ENCODE peak calls at places on chromosomes 13 and 19, in ten cellular contexts. M is heart left ventricle, C is tibial artery, N is HFFc6, S is right atrium auricular region, Z is stomach, J is AG04450, W is GM12864, D is AG09319, K is psoas muscle. H is an unnamed sample.

GRCh38 chr19:41431426-41432386 is 4.5 kb upstream of the B3GNT8 start:
- DNase-seq in W (no peak), S (peak; percentile 68), Z (no peak), N (peak; percentile 46), C (no peak), D (no peak), K (peak; percentile 68), J (no peak), M (peak; percentile 84), H (no peak)

GRCh38 chr13:93646247-93646646 is 419.6 kb downstream of the GPC6 start:
- DNase-seq in D (no peak), Z (no peak), C (no peak), S (no peak), N (no peak), K (no peak), M (no peak), W (no peak), J (no peak), H (no peak)

GRCh38 chr19:38975214-38975860 is at the start of gene FBXO17:
- DNase-seq in W (no peak), J (no peak), C (peak; percentile 81), Z (peak; percentile 44), M (peak; percentile 44), D (no peak), K (peak; percentile 65), N (peak; percentile 46), S (no peak), H (peak; percentile 39)

GRCh38 chr19:36030264-36031148 is 2.2 kb downstream of the CLIP3 start:
- DNase-seq in J (no peak), Z (no peak), C (no peak), D (no peak), N (peak; percentile 16), M (no peak), K (peak; percentile 1), W (no peak), S (no peak), H (no peak)

GRCh38 chr13:113836917-113837553 is 26.8 kb downstream of the GAS6 start:
- DNase-seq in N (peak; percentile 92), S (peak; percentile 78), D (peak; percentile 57), J (peak; percentile 62), W (no peak), M (peak; percentile 79), Z (peak; percentile 66), K (peak; percentile 79), C (peak; percentile 84), H (no peak)

GRCh38 chr13:102708991-102709390 is 14.1 kb upstream of the METTL21C start:
- DNase-seq in C (no peak), K (no peak), Z (no peak), M (no peak), S (no peak), J (no peak), N (no peak), D (no peak), W (no peak), H (no peak)

GRCh38 chr13:77056886-77057285 is 29.9 kb upstream of the FBXL3 start:
- DNase-seq in Z (no peak), C (no peak), W (no peak), N (no peak), D (no peak), M (no peak), K (no peak), J (no peak), S (no peak), H (no peak)

GRCh38 chr13:109816112-109816978 is 30.0 kb upstream of the IRS2 start:
- DNase-seq in W (no peak), M (no peak), N (peak; percentile 37), Z (no peak), D (no peak), J (no peak), C (no peak), S (no peak), K (no peak), H (no peak)

GRCh38 chr13:94646904-94647303 is 45.2 kb downstream of the GPR180 start:
- DNase-seq in W (no peak), Z (no peak), C (no peak), D (no peak), K (no peak), N (no peak), J (no peak), M (no peak), S (no peak), H (no peak)

GRCh38 chr13:45833663-45834062 is 17.9 kb downstream of the SIAH3 start:
- DNase-seq in S (no peak), C (no peak), W (no peak), N (peak; percentile 2), J (no peak), M (peak; percentile 53), D (peak; percentile 4), K (peak; percentile 85), Z (no peak), H (no peak)

GRCh38 chr13:31322025-31322424 is 122.2 kb downstream of the B3GLCT start:
- DNase-seq in J (no peak), N (no peak), K (peak; percentile 67), M (no peak), W (no peak), C (no peak), D (peak; percentile 11), S (peak; percentile 73), Z (no peak), H (no peak)

GRCh38 chr13:24124789-24125476 is 35.6 kb upstream of the SPATA13 start:
- DNase-seq in K (no peak), C (no peak), S (no peak), W (peak; percentile 27), D (no peak), J (no peak), M (no peak), Z (no peak), N (no peak), H (peak; percentile 32)

GRCh38 chr13:101499406-101499805 is 46.9 kb downstream of the ITGBL1 start:
- DNase-seq in Z (no peak), K (no peak), J (no peak), C (no peak), S (no peak), D (no peak), M (no peak), N (no peak), W (no peak), H (no peak)

GRCh38 chr19:48154003-48154402 is 16.1 kb downstream of the LIG1 start:
- DNase-seq in S (no peak), K (no peak), J (no peak), D (no peak), Z (no peak), M (no peak), W (no peak), C (no peak), N (no peak), H (no peak)

GRCh38 chr19:48152552-48152951 is 17.6 kb downstream of the LIG1 start:
- DNase-seq in M (peak; percentile 44), Z (peak; percentile 59), S (peak; percentile 79), D (peak; percentile 25), N (peak; percentile 61), J (peak; percentile 33), C (peak; percentile 72), W (no peak), K (peak; percentile 69), H (peak; percentile 75)

GRCh38 chr19:48158210-48158790 is 11.8 kb downstream of the LIG1 start:
- DNase-seq in N (no peak), K (no peak), W (no peak), M (no peak), J (no peak), C (no peak), D (no peak), S (no peak), Z (no peak), H (no peak)
- TF ChIP-seq CTCF in N (peak; percentile 33), K (no peak), W (no peak), M (no peak), J (no peak), C (no peak), D (no peak), S (no peak), Z (no peak), H (no peak)

GRCh38 chr13:95741584-95742563 is 64.9 kb downstream of the DNAJC3 start:
- DNase-seq in D (no peak), Z (no peak), N (no peak), M (no peak), J (no peak), S (no peak), K (peak; percentile 19), C (no peak), W (no peak), H (no peak)

GRCh38 chr13:95749545-95749944 is 72.6 kb downstream of the DNAJC3 start:
- DNase-seq in D (no peak), S (no peak), J (no peak), N (no peak), C (no peak), Z (no peak), K (no peak), W (no peak), M (no peak), H (no peak)

GRCh38 chr13:95743192-95743591 is 66.3 kb downstream of the DNAJC3 start:
- DNase-seq in D (no peak), S (no peak), W (no peak), J (no peak), M (no peak), Z (no peak), C (no peak), K (no peak), N (no peak), H (no peak)

GRCh38 chr13:95745289-95745688 is 68.3 kb downstream of the DNAJC3 start:
- DNase-seq in N (no peak), M (no peak), J (no peak), K (peak; percentile 21), C (no peak), D (no peak), Z (no peak), W (no peak), S (no peak), H (no peak)

DNA sequence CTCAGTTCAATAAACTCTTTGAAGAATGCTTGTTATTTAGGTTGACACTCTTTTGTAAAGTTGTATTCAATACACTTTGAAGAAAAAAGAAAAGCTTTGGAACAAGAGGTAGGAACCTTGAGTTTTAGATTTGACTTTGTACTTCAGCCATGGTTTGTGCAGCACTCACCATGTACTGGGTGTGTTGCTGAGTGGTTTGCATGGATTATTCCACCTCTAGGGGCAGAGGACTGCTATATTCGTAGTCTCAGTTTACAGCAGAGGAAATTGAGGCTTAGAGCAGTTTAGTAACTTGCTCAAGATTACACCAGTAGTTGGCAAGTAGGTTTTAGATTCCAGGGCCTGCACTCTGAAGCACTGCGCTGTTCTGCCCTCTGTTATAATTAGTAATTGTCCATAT is 68.8 kb downstream of the DNAJC3 start:
- DNase-seq in K (no peak), M (no peak), Z (no peak), C (no peak), W (no peak), D (no peak), N (no peak), J (no peak), S (no peak), H (no peak)
- TF ChIP-seq CTCF in K (no peak), M (no peak), Z (no peak), C (no peak), W (peak; percentile 22), D (no peak), N (peak; percentile 16), J (peak; percentile 29), S (no peak), H (peak; percentile 36)

GRCh38 chr13:37168922-37169321 is 63.5 kb upstream of the CSNK1A1L start:
- DNase-seq in Z (no peak), D (no peak), S (no peak), N (no peak), K (no peak), J (no peak), M (no peak), W (no peak), C (no peak), H (no peak)
- TF ChIP-seq CTCF in Z (no peak), D (no peak), S (no peak), N (no peak), K (no peak), J (no peak), M (no peak), W (no peak), C (no peak), H (no peak)

GRCh38 chr13:78317030-78317429 is 286.3 kb downstream of the POU4F1 start:
- DNase-seq in Z (no peak), W (no peak), M (no peak), D (no peak), N (no peak), S (no peak), K (no peak), J (no peak), C (no peak), H (no peak)
- TF ChIP-seq CTCF in Z (no peak), W (peak; percentile 45), M (peak; percentile 15), D (no peak), N (no peak), S (no peak), K (no peak), J (peak; percentile 15), C (peak; percentile 6), H (peak; percentile 56)

H was measured in neural crest cell.